ENCODE peak calls at places on chromosome 22, in six cellular contexts. T is ascending aorta, C is osteoblast, F is heart left ventricle, S is hepatocyte, M is Peyer's patch. Y is an unnamed sample.
A peak's percentile ranks its signal among the peaks of the same experiment; 100 is the strongest.

GRCh38 chr22:44271010-44271500 is 41.7 kb downstream of the SHISAL1 start:
- DNase-seq in T (no peak), C (no peak), F (peak; percentile 11), S (no peak), M (no peak), Y (no peak)

GRCh38 chr22:19111140-19111539 is 11.1 kb downstream of the DGCR2 start:
- DNase-seq in T (no peak), C (no peak), F (no peak), S (no peak), M (no peak), Y (no peak)

GRCh38 chr22:19689408-19689807 is 24.9 kb upstream of the SEPTIN5 start:
- DNase-seq in T (peak; percentile 46), C (peak; percentile 62), F (no peak), S (no peak), M (no peak), Y (no peak)

GRCh38 chr22:34036936-34037335 is 116.7 kb upstream of the LARGE1 start:
- DNase-seq in T (no peak), C (no peak), F (no peak), S (peak; percentile 37), M (no peak), Y (no peak)

GRCh38 chr22:29245626-29246385 is 22.0 kb downstream of the RHBDD3 start:
- DNase-seq in T (peak; percentile 76), C (peak; percentile 95), F (peak; percentile 69), S (peak; percentile 77), M (peak; percentile 74), Y (peak; percentile 61)

GRCh38 chr22:38028344-38029130 is 28.7 kb upstream of the PICK1 start:
- DNase-seq in T (no peak), C (peak; percentile 34), F (no peak), S (no peak), M (no peak), Y (no peak)

GRCh38 chr22:35409783-35410662 is 10.1 kb downstream of the MCM5 start:
- DNase-seq in T (no peak), C (peak; percentile 61), F (peak; percentile 65), S (no peak), M (no peak), Y (no peak)

GRCh38 chr22:49100316-49100715 is 727.4 kb downstream of the BRD1 start:
- DNase-seq in T (no peak), C (peak; percentile 0), F (no peak), S (no peak), M (peak; percentile 24), Y (no peak)

GRCh38 chr22:23251445-23252093 is 71.3 kb downstream of the BCR start:
- DNase-seq in T (no peak), C (peak; percentile 85), F (no peak), S (peak; percentile 70), M (peak; percentile 62), Y (no peak)

GRCh38 chr22:24400037-24400725 is 27.2 kb upstream of the ADORA2A start:
- DNase-seq in T (no peak), C (no peak), F (no peak), S (no peak), M (no peak), Y (no peak)

GRCh38 chr22:38144025-38144405 is 33.5 kb upstream of the BAIAP2L2 start:
- DNase-seq in T (no peak), C (peak; percentile 54), F (no peak), S (no peak), M (peak; percentile 47), Y (no peak)

GRCh38 chr22:24060375-24060788 is 49.3 kb downstream of the CABIN1 start:
- DNase-seq in T (peak; percentile 79), C (peak; percentile 99), F (no peak), S (no peak), M (no peak), Y (no peak)

GRCh38 chr22:37726240-37726887 is 29.5 kb downstream of the TRIOBP start:
- DNase-seq in T (no peak), C (peak; percentile 97), F (no peak), S (no peak), M (no peak), Y (peak; percentile 16)

GRCh38 chr22:19688301-19689290 is 25.7 kb upstream of the SEPTIN5 start:
- DNase-seq in T (peak; percentile 52), C (peak; percentile 68), F (no peak), S (no peak), M (no peak), Y (no peak)

GRCh38 chr22:38033522-38034277 is 23.5 kb upstream of the PICK1 start:
- DNase-seq in T (no peak), C (no peak), F (no peak), S (no peak), M (no peak), Y (no peak)

GRCh38 chr22:37471721-37472417 is 14.3 kb downstream of the MFNG start:
- DNase-seq in T (no peak), C (no peak), F (no peak), S (no peak), M (no peak), Y (no peak)

GRCh38 chr22:38716271-38716670 is 10.5 kb downstream of the GTPBP1 start:
- DNase-seq in T (no peak), C (no peak), F (no peak), S (no peak), M (no peak), Y (no peak)

GRCh38 chr22:21791635-21792625 is 56.3 kb upstream of the YPEL1 start:
- DNase-seq in T (no peak), C (no peak), F (no peak), S (no peak), M (no peak), Y (no peak)

GRCh38 chr22:33883961-33884808 is 36.1 kb downstream of the LARGE1 start:
- DNase-seq in T (no peak), C (no peak), F (peak; percentile 53), S (no peak), M (no peak), Y (no peak)

GRCh38 chr22:33427461-33427860 is 369.3 kb upstream of the SYN3 start:
- DNase-seq in T (no peak), C (no peak), F (no peak), S (no peak), M (no peak), Y (no peak)

GRCh38 chr22:41239443-41240128 is 1.1 kb downstream of the CHADL start:
- DNase-seq in T (no peak), C (no peak), F (no peak), S (no peak), M (no peak), Y (no peak)

GRCh38 chr22:25027959-25028840 is 75.7 kb downstream of the KIAA1671 start:
- DNase-seq in T (no peak), C (peak; percentile 71), F (peak; percentile 53), S (peak; percentile 49), M (peak; percentile 66), Y (peak; percentile 60)

GRCh38 chr22:44395116-44396005 is 82.6 kb upstream of the SHISAL1 start:
- DNase-seq in T (peak; percentile 59), C (peak; percentile 87), F (peak; percentile 20), S (no peak), M (peak; percentile 31), Y (peak; percentile 12)

GRCh38 chr22:44500623-44501022 is 2.6 kb upstream of the RTL6 start:
- DNase-seq in T (no peak), C (no peak), F (no peak), S (no peak), M (no peak), Y (no peak)

DNA sequence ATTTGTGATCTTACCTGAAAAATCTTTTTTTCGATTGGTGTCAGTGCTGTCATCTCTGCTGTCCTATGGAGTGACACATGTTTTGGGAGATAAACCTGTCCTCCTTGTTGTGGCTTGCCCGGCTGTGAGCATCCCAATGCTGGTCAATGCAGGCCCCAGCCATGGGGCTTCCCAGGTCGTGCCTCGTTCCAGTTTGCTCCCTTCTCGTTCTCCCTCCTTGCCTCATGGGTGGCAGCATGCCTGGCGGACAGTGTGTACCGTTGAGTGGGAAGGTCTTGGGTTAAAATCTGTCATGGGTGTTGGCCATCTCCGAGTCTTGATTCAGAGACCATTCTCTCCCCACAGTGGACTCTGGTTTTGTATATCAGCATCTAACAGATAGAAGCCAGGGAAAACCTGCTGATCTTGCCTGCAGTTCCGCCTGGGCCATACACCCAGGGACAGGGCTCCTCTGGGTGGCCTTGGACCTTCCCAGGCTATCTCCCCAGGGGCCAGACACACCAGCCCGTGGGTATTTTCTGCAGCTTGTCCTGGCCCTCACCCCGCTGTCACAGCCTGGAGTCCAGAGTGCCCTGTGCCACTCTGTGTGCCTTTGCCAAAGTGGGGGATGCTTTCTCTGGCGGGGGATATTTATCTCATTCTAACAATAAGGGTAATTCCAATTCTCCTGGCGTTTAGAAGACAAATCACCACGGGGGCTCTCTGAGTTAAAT is 208.1 kb downstream of the TBC1D22A start:
- DNase-seq in T (no peak), C (peak; percentile 41), F (no peak), S (no peak), M (no peak), Y (no peak)
- H3K27ac ChIP-seq in T (peak overlapping the region; percentile 53), C (no peak overlapping the region), F (peak overlapping the region; percentile 67), S (peak overlapping the region; percentile 22), M (peak overlapping the region; percentile 55), Y (peak overlapping the region; percentile 71)

GRCh38 chr22:43270314-43270908 is 72.8 kb downstream of the SCUBE1 start:
- DNase-seq in T (no peak), C (no peak), F (no peak), S (no peak), M (no peak), Y (no peak)
- TF ChIP-seq CTCF in T (no peak), C (peak; percentile 15), F (no peak), S (peak; percentile 4), M (no peak), Y (no peak)

GRCh38 chr22:28025866-28026575 is 107.0 kb upstream of the PITPNB start:
- DNase-seq in T (peak; percentile 46), C (peak; percentile 18), F (peak; percentile 9), S (no peak), M (no peak), Y (peak; percentile 13)

GRCh38 chr22:28029962-28030361 is 110.9 kb upstream of the PITPNB start:
- DNase-seq in T (peak; percentile 54), C (peak; percentile 63), F (no peak), S (no peak), M (no peak), Y (no peak)

GRCh38 chr22:28025333-28025732 is 106.3 kb upstream of the PITPNB start:
- DNase-seq in T (peak; percentile 41), C (peak; percentile 26), F (peak; percentile 15), S (no peak), M (no peak), Y (peak; percentile 4)

GRCh38 chr22:28029201-28029948 is 110.3 kb upstream of the PITPNB start:
- DNase-seq in T (peak; percentile 73), C (peak; percentile 92), F (peak; percentile 57), S (no peak), M (peak; percentile 53), Y (no peak)

GRCh38 chr22:28027453-28028448 is 108.7 kb upstream of the PITPNB start:
- DNase-seq in T (peak; percentile 55), C (peak; percentile 2), F (no peak), S (no peak), M (no peak), Y (peak; percentile 60)
- H3K27ac ChIP-seq in T (peak overlapping the region; percentile 63), C (no peak overlapping the region), F (peak overlapping the region; percentile 61), S (no peak overlapping the region), M (no peak overlapping the region), Y (no peak overlapping the region)

GRCh38 chr22:50340157-50340879 is 2.8 kb upstream of the PPP6R2 start:
- DNase-seq in T (no peak), C (no peak), F (no peak), S (no peak), M (no peak), Y (no peak)

GRCh38 chr22:50343541-50343935 is 411 bp downstream of the PPP6R2 start:
- DNase-seq in T (no peak), C (no peak), F (no peak), S (no peak), M (no peak), Y (no peak)

GRCh38 chr22:50346415-50346945 is 3.4 kb downstream of the PPP6R2 start:
- DNase-seq in T (no peak), C (no peak), F (no peak), S (no peak), M (no peak), Y (no peak)

GRCh38 chr22:50341977-50342650 is 1.0 kb upstream of the PPP6R2 start:
- DNase-seq in T (peak; percentile 94), C (peak; percentile 97), F (peak; percentile 90), S (peak; percentile 95), M (peak; percentile 89), Y (peak; percentile 92)

GRCh38 chr22:50342651-50343540 is at the start of gene PPP6R2:
- DNase-seq in T (peak; percentile 91), C (peak; percentile 97), F (peak; percentile 90), S (peak; percentile 92), M (peak; percentile 91), Y (peak; percentile 87)
- TF ChIP-seq CTCF in T (no peak), C (no peak), F (no peak), S (no peak), M (no peak), Y (no peak)